ENCODE peak calls at places on chromosomes 2 and 18, in nine cellular contexts. D is trophoblast cell; P is AG10803; O is uterus; V is activated T-cell treated with anti-CD3 and anti-CD28 coated beads for 1 hour; N is activated naive CD4-positive, alpha-beta T cell treated with anti-CD3 and anti-CD28 coated beads, Interleukin-2, amount 10 ng/mL, durations not matched to agents 7 days and 5 days; H is NCI-H1436; F is fibroblast of mammary gland; J is NCI-H1694. K is an unnamed sample.
A peak's percentile ranks its signal among the peaks of the same experiment; 100 is the strongest.

GRCh38 chr18:60975419-60975818 is 357.8 kb upstream of the CDH20 start:
- DNase-seq in H (no peak), D (no peak), J (no peak), P (no peak), N (no peak), F (no peak), V (no peak), O (no peak), K (no peak)

GRCh38 chr2:216540920-216541319 is 42.3 kb downstream of the RPL37A start:
- DNase-seq in N (no peak), V (no peak), D (no peak), P (no peak), H (no peak), J (no peak), F (no peak), O (no peak), K (no peak)

GRCh38 chr2:190202604-190203003 is 117.0 kb downstream of the HIBCH start:
- DNase-seq in P (no peak), D (peak; percentile 4), V (no peak), O (no peak), J (no peak), N (no peak), H (no peak), F (no peak), K (no peak)

GRCh38 chr18:902179-902718 is 2.4 kb upstream of the ADCYAP1 start:
- DNase-seq in H (no peak), J (no peak), V (no peak), P (peak; percentile 9), N (no peak), O (no peak), D (no peak), F (peak; percentile 20), K (no peak)

GRCh38 chr2:48415765-48416515 is 114.0 kb upstream of the STON1 start:
- DNase-seq in F (no peak), H (peak; percentile 51), P (no peak), D (peak; percentile 91), V (no peak), J (no peak), O (no peak), N (peak; percentile 37), K (no peak)

GRCh38 chr2:11342561-11343343 is 1.7 kb downstream of the ROCK2 start:
- DNase-seq in D (peak; percentile 53), H (no peak), P (peak; percentile 68), O (no peak), F (peak; percentile 85), J (peak; percentile 18), N (no peak), V (no peak), K (no peak)

GRCh38 chr2:75021672-75022071 is 63.2 kb downstream of the POLE4 start:
- DNase-seq in J (no peak), F (peak; percentile 46), N (no peak), O (no peak), H (no peak), V (no peak), D (peak; percentile 91), P (peak; percentile 89), K (no peak)

GRCh38 chr2:2826621-2827020 is 495.5 kb upstream of the MYT1L start:
- DNase-seq in F (no peak), D (no peak), N (no peak), J (no peak), H (no peak), O (no peak), V (no peak), P (no peak), K (no peak)

GRCh38 chr2:12827721-12828120 is 111.0 kb downstream of the TRIB2 start:
- DNase-seq in F (no peak), D (peak; percentile 86), J (no peak), V (no peak), N (no peak), P (no peak), H (no peak), O (no peak), K (no peak)

GRCh38 chr2:160329196-160329595 is 129.1 kb upstream of the ITGB6 start:
- DNase-seq in D (no peak), O (no peak), N (no peak), H (no peak), P (no peak), J (no peak), F (no peak), V (no peak), K (no peak)

GRCh38 chr2:40325111-40325510 is 126.8 kb downstream of the SLC8A1 start:
- DNase-seq in H (no peak), F (no peak), D (no peak), V (no peak), J (no peak), P (peak; percentile 29), O (no peak), N (no peak), K (no peak)

K was measured in DND-41.